ENCODE peak calls at places on chromosomes 16 and 17, in ten cellular contexts. S, Q, T, F, Z, N, M, O, E and A are unnamed samples.

GRCh38 chr16:981695-982151 is at the start of gene SOX8:
- DNase-seq in S (no peak), Q (peak), T (no peak), F (no peak), Z (no peak), N (peak), M (no peak), O (no peak), E (no peak), A (peak)

GRCh38 chr17:65558683-65559311 is 2.7 kb downstream of the AXIN2 start:
- DNase-seq in S (no peak), Q (no peak), T (no peak), F (no peak), Z (no peak), N (peak), M (no peak), O (peak), E (no peak), A (no peak)

GRCh38 chr17:21001813-21002221 is 41.0 kb downstream of the USP22 start:
- DNase-seq in S (no peak), Q (no peak), T (no peak), F (no peak), Z (no peak), N (no peak), M (no peak), O (no peak), E (no peak), A (no peak)

GRCh38 chr17:1043601-1044251 is 46.8 kb downstream of the TIMM22 start:
- DNase-seq in S (no peak), Q (no peak), T (no peak), F (peak), Z (no peak), N (peak), M (no peak), O (no peak), E (no peak), A (peak)

GRCh38 chr16:78931267-78932060 is 669.1 kb downstream of the MAF start:
- DNase-seq in S (no peak), Q (no peak), T (no peak), F (no peak), Z (no peak), N (no peak), M (no peak), O (no peak), E (no peak), A (no peak)

GRCh38 chr17:58414596-58414997 is 2.7 kb downstream of the RNF43 start:
- DNase-seq in S (no peak), Q (no peak), T (no peak), F (no peak), Z (no peak), N (no peak), M (no peak), O (no peak), E (no peak), A (no peak)

GRCh38 chr17:45149669-45150603 is 1.7 kb downstream of the HEXIM1 start:
- DNase-seq in S (peak), Q (no peak), T (peak), F (peak), Z (no peak), N (peak), M (no peak), O (peak), E (no peak), A (peak)

GRCh38 chr16:68954871-68955635 is 111.7 kb downstream of the TANGO6 start:
- DNase-seq in S (no peak), Q (no peak), T (no peak), F (no peak), Z (no peak), N (no peak), M (no peak), O (no peak), E (no peak), A (no peak)

GRCh38 chr16:73017321-73017720 is 30.6 kb downstream of the ZFHX3 start:
- DNase-seq in S (no peak), Q (no peak), T (no peak), F (no peak), Z (no peak), N (no peak), M (no peak), O (no peak), E (no peak), A (no peak)

GRCh38 chr16:57944961-57945739 is 25.8 kb downstream of the CNGB1 start:
- DNase-seq in S (no peak), Q (no peak), T (no peak), F (no peak), Z (no peak), N (no peak), M (no peak), O (no peak), E (no peak), A (no peak)

GRCh38 chr16:67311607-67312449 is 14.7 kb downstream of the KCTD19 start:
- DNase-seq in S (peak), Q (peak), T (no peak), F (no peak), Z (no peak), N (no peak), M (no peak), O (peak), E (peak), A (no peak)

GRCh38 chr17:28029033-28029432 is 13.4 kb upstream of the NLK start:
- DNase-seq in S (no peak), Q (no peak), T (no peak), F (no peak), Z (no peak), N (no peak), M (no peak), O (no peak), E (no peak), A (no peak)

GRCh38 chr17:35748979-35749378 is 4.1 kb downstream of the GAS2L2 start:
- DNase-seq in S (no peak), Q (no peak), T (no peak), F (no peak), Z (no peak), N (no peak), M (no peak), O (no peak), E (no peak), A (no peak)

GRCh38 chr16:84886536-84887090 is 66.8 kb downstream of the CRISPLD2 start:
- DNase-seq in S (no peak), Q (no peak), T (no peak), F (no peak), Z (no peak), N (no peak), M (no peak), O (no peak), E (no peak), A (no peak)

GRCh38 chr16:53541326-53541725 is 38.3 kb upstream of the AKTIP start:
- DNase-seq in S (no peak), Q (no peak), T (no peak), F (no peak), Z (no peak), N (no peak), M (no peak), O (no peak), E (peak), A (no peak)

GRCh38 chr16:68486671-68487495 is 38.6 kb upstream of the SMPD3 start:
- DNase-seq in S (no peak), Q (no peak), T (no peak), F (no peak), Z (no peak), N (no peak), M (no peak), O (no peak), E (no peak), A (no peak)

GRCh38 chr16:50151744-50152143 is 1.4 kb upstream of the TENT4B start:
- DNase-seq in S (no peak), Q (no peak), T (no peak), F (peak), Z (no peak), N (no peak), M (no peak), O (peak), E (no peak), A (no peak)

GRCh38 chr16:69328854-69329316 is 1.5 kb downstream of the PDF start:
- DNase-seq in S (peak), Q (no peak), T (peak), F (no peak), Z (no peak), N (no peak), M (no peak), O (no peak), E (no peak), A (no peak)

GRCh38 chr16:29789775-29790182 is 772 bp upstream of the KIF22 start:
- DNase-seq in S (no peak), Q (no peak), T (no peak), F (no peak), Z (no peak), N (no peak), M (no peak), O (no peak), E (no peak), A (no peak)

GRCh38 chr16:75868636-75869389 is 142.5 kb upstream of the CPHXL start:
- DNase-seq in S (no peak), Q (no peak), T (no peak), F (no peak), Z (no peak), N (no peak), M (no peak), O (no peak), E (no peak), A (no peak)

GRCh38 chr16:30927789-30928378 is 4.5 kb downstream of the FBXL19 start:
- DNase-seq in S (peak), Q (peak), T (no peak), F (peak), Z (no peak), N (peak), M (no peak), O (peak), E (no peak), A (peak)

GRCh38 chr16:47617732-47618131 is 156.6 kb downstream of the PHKB start:
- DNase-seq in S (no peak), Q (no peak), T (no peak), F (no peak), Z (no peak), N (no peak), M (no peak), O (no peak), E (no peak), A (no peak)